ENCODE peak calls at places on chromosomes 3 and 15, in six cellular contexts. P, R, K, E, G and H are unnamed samples.

GRCh38 chr15:39596358-39597051 is 15.6 kb downstream of the THBS1 start:
- DNase-seq in G (no peak), R (no peak), K (peak), P (no peak), E (peak), H (no peak)

GRCh38 chr3:52299815-52300611 is 12.4 kb downstream of the GLYCTK start:
- DNase-seq in P (peak), E (peak), K (no peak), G (peak), R (no peak), H (no peak)

GRCh38 chr15:84858231-84858630 is 26.2 kb upstream of the SLC28A1 start:
- DNase-seq in K (no peak), G (no peak), E (no peak), R (no peak), P (no peak), H (no peak)

GRCh38 chr3:50121416-50122032 is 32.8 kb downstream of the RBM5 start:
- DNase-seq in G (peak), K (peak), R (peak), E (peak), P (peak), H (peak)

GRCh38 chr3:134326760-134327593 is 47.3 kb downstream of the AMOTL2 start:
- DNase-seq in K (peak), G (peak), P (peak), E (peak), R (no peak), H (no peak)

GRCh38 chr15:49286649-49287394 is 116.8 kb downstream of the GALK2 start:
- DNase-seq in R (no peak), K (peak), P (no peak), G (no peak), E (peak), H (no peak)

GRCh38 chr3:112470791-112471190 is 28.5 kb downstream of the BTLA start:
- DNase-seq in E (peak), K (peak), P (no peak), R (no peak), G (no peak), H (no peak)

GRCh38 chr15:36080759-36081158 is 498.7 kb upstream of the CDIN1 start:
- DNase-seq in E (no peak), G (no peak), R (no peak), P (peak), K (no peak), H (no peak)

GRCh38 chr3:151925419-151925818 is 52.0 kb downstream of the SUCNR1 start:
- DNase-seq in E (no peak), R (no peak), G (no peak), P (no peak), K (no peak), H (no peak)

GRCh38 chr15:39084683-39085530 is 496.0 kb upstream of the THBS1 start:
- DNase-seq in K (peak), R (no peak), E (peak), P (peak), G (no peak), H (no peak)

GRCh38 chr3:24497942-24498341 is 3.3 kb upstream of the THRB start:
- DNase-seq in E (no peak), R (no peak), P (no peak), G (no peak), K (no peak), H (no peak)

GRCh38 chr3:15800327-15800726 is 2.5 kb upstream of the ANKRD28 start:
- DNase-seq in P (no peak), E (no peak), R (no peak), G (no peak), K (no peak), H (no peak)

GRCh38 chr3:72158639-72159005 is 373.7 kb upstream of the PROK2 start:
- DNase-seq in E (no peak), R (no peak), K (no peak), P (no peak), G (no peak), H (no peak)

GRCh38 chr3:64104691-64105101 is 81.4 kb upstream of the PSMD6 start:
- DNase-seq in G (no peak), E (peak), R (peak), P (no peak), K (no peak), H (no peak)

GRCh38 chr3:24562874-24563273 is 68.2 kb upstream of the THRB start:
- DNase-seq in E (no peak), G (no peak), R (no peak), P (no peak), K (no peak), H (no peak)

GRCh38 chr15:44298878-44299277 is 10.4 kb downstream of the GOLM2 start:
- DNase-seq in K (no peak), R (no peak), G (no peak), P (no peak), E (no peak), H (no peak)

GRCh38 chr15:35838422-35839150 is 292.6 kb upstream of the DPH6 start:
- DNase-seq in R (no peak), G (peak), K (no peak), E (no peak), P (no peak), H (no peak)

GRCh38 chr3:120559228-120560061 is 36.7 kb upstream of the NDUFB4 start:
- DNase-seq in G (peak), K (peak), P (no peak), E (peak), R (no peak), H (no peak)

GRCh38 chr3:139109271-139109670 is 64.6 kb upstream of the PRR23C start:
- DNase-seq in E (no peak), R (no peak), K (no peak), G (no peak), P (no peak), H (peak)

GRCh38 chr3:48980295-48980694 is 9.7 kb upstream of the P4HTM start:
- DNase-seq in K (no peak), E (no peak), R (no peak), P (no peak), G (no peak), H (no peak)

DNA sequence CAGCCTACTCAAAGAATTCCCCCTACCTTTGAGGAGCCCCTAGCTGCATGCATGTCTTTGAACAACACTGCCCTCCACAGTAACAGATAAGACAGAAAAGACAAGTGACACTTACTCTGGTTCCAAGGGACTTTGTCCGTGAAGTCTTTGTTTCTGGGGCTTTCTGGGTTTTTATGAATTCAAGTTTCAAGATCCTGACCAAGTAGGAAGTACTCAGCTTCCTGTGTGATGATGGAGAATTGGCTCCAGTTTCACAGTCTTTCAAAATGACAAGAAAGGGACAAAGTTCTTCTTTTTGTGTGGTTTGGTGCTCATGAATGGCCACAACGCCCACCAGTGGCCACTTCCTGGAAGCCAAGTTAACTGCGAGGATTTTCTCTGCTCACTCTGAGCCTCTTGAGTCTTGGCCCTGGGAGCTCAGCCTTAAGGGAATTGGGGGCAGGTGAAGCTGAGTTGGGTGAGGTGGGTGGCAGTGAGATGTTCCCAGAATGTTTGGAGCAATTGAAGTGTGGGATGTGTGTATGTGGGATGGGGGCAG is at the start of gene CCR1:
- DNase-seq in P (peak), R (peak), E (peak), G (peak), K (peak), H (peak)
- TF ChIP-seq CTCF in P (peak), R (peak), E (peak), G (peak), K (peak), H (peak)

GRCh38 chr15:76866716-76867321 is 38.3 kb downstream of the SCAPER start:
- DNase-seq in R (no peak), K (peak), E (peak), P (no peak), G (no peak), H (no peak)
- TF ChIP-seq CTCF in R (peak), K (peak), E (peak), P (peak), G (peak), H (no peak)

GRCh38 chr3:30521156-30521555 is 85.2 kb upstream of the TGFBR2 start:
- DNase-seq in E (no peak), P (no peak), K (no peak), G (no peak), R (no peak), H (no peak)

GRCh38 chr3:30518872-30519271 is 87.5 kb upstream of the TGFBR2 start:
- DNase-seq in K (no peak), E (no peak), P (no peak), R (no peak), G (no peak), H (no peak)

GRCh38 chr3:30516238-30516637 is 90.2 kb upstream of the TGFBR2 start:
- DNase-seq in G (no peak), K (no peak), P (no peak), E (peak), R (no peak), H (no peak)

GRCh38 chr3:30520695-30521094 is 85.7 kb upstream of the TGFBR2 start:
- DNase-seq in P (no peak), R (no peak), K (peak), G (no peak), E (no peak), H (no peak)

GRCh38 chr3:30518201-30518864 is 88.1 kb upstream of the TGFBR2 start:
- DNase-seq in K (peak), G (no peak), P (no peak), E (peak), R (no peak), H (no peak)
- TF ChIP-seq CTCF in K (peak), G (peak), P (no peak), E (no peak), R (no peak), H (no peak)

GRCh38 chr3:37984596-37984995 is 6.0 kb upstream of the VILL start:
- DNase-seq in P (peak), E (no peak), G (no peak), R (no peak), K (no peak), H (no peak)

GRCh38 chr3:37984051-37984450 is 6.5 kb upstream of the VILL start:
- DNase-seq in K (no peak), P (no peak), G (no peak), R (no peak), E (no peak), H (no peak)

GRCh38 chr3:37986479-37987314 is 3.9 kb upstream of the VILL start:
- DNase-seq in G (no peak), R (no peak), E (no peak), P (peak), K (no peak), H (no peak)

GRCh38 chr3:37987315-37987697 is 3.3 kb upstream of the VILL start:
- DNase-seq in P (no peak), E (no peak), G (no peak), K (no peak), R (no peak), H (no peak)

GRCh38 chr3:37985637-37986320 is 4.8 kb upstream of the VILL start:
- DNase-seq in E (peak), K (peak), G (no peak), P (peak), R (no peak), H (no peak)
- TF ChIP-seq CTCF in E (no peak), K (no peak), G (no peak), P (no peak), R (no peak), H (no peak)

GRCh38 chr15:100730655-100731240 is 128.4 kb downstream of the ASB7 start:
- DNase-seq in E (no peak), R (no peak), K (no peak), G (no peak), P (no peak), H (no peak)
- TF ChIP-seq CTCF in E (no peak), R (no peak), K (no peak), G (no peak), P (no peak), H (no peak)